ENCODE peak calls at places on chromosomes 13 and 19, in nine cellular contexts. P is pancreas; N is activated CD8-positive, alpha-beta T cell treated with anti-CD3 and anti-CD28 coated beads for 36 hours; J is left colon; U is Right ventricle myocardium superior; S is WTC11; D is GM23338; A is right cardiac atrium; C is activated T-cell treated with anti-CD3 and anti-CD28 coated beads, Interleukin-2, amount 50 U/mL, for 4 hours. B is an unnamed sample.

GRCh38 chr13:70042193-70042592 is 65.4 kb upstream of the ATXN8OS start:
- ATAC-seq in P (no peak), N (no peak), J (no peak), U (no peak), S (no peak), D (no peak), A (no peak), C (no peak), B (no peak)

GRCh38 chr19:57212109-57212508 is 18.7 kb upstream of the AURKC start:
- ATAC-seq in P (no peak), N (no peak), J (no peak), U (no peak), S (no peak), D (no peak), A (no peak), C (no peak), B (no peak)

GRCh38 chr19:47187023-47187655 is 43.9 kb downstream of the BBC3 start:
- ATAC-seq in P (no peak), N (peak), J (no peak), U (no peak), S (no peak), D (no peak), A (no peak), C (peak), B (no peak)

GRCh38 chr13:29847501-29847983 is 2.9 kb downstream of the UBL3 start:
- ATAC-seq in P (no peak), N (no peak), J (no peak), U (no peak), S (no peak), D (no peak), A (no peak), C (no peak), B (no peak)

GRCh38 chr19:18699403-18700054 is 16.0 kb downstream of the CRTC1 start:
- ATAC-seq in P (no peak), N (no peak), J (peak), U (no peak), S (no peak), D (no peak), A (peak), C (no peak), B (peak)

GRCh38 chr19:12745166-12745897 is 6.3 kb upstream of the BEST2 start:
- ATAC-seq in P (no peak), N (no peak), J (no peak), U (no peak), S (no peak), D (no peak), A (no peak), C (no peak), B (peak)

GRCh38 chr13:45823583-45823982 is 28.0 kb downstream of the SIAH3 start:
- ATAC-seq in P (no peak), N (no peak), J (no peak), U (peak), S (no peak), D (no peak), A (no peak), C (no peak), B (peak)

GRCh38 chr19:20879501-20879900 is 43.5 kb upstream of the ZNF85 start:
- ATAC-seq in P (no peak), N (peak), J (no peak), U (no peak), S (no peak), D (no peak), A (no peak), C (peak), B (no peak)

GRCh38 chr19:40598121-40598917 is 2.9 kb upstream of the LTBP4 start:
- ATAC-seq in P (peak), N (peak), J (peak), U (peak), S (peak), D (peak), A (peak), C (peak), B (peak)

GRCh38 chr13:35470671-35471465 is 5.6 kb downstream of the MAB21L1 start:
- ATAC-seq in P (no peak), N (peak), J (peak), U (peak), S (peak), D (peak), A (peak), C (no peak), B (peak)

GRCh38 chr13:102011539-102011938 is 390.3 kb downstream of the FGF14 start:
- ATAC-seq in P (no peak), N (no peak), J (no peak), U (peak), S (no peak), D (no peak), A (peak), C (no peak), B (no peak)

GRCh38 chr19:44207126-44207803 is 5.1 kb upstream of the ZNF227 start:
- ATAC-seq in P (peak), N (peak), J (peak), U (peak), S (peak), D (peak), A (peak), C (peak), B (peak)

GRCh38 chr13:113875429-113875815 is 11.5 kb upstream of the GAS6 start:
- ATAC-seq in P (no peak), N (peak), J (no peak), U (no peak), S (no peak), D (no peak), A (no peak), C (no peak), B (no peak)

GRCh38 chr19:55276720-55277430 is 3.0 kb downstream of the HSPBP1 start:
- ATAC-seq in P (no peak), N (no peak), J (peak), U (no peak), S (no peak), D (no peak), A (no peak), C (no peak), B (peak)

GRCh38 chr13:111537115-111537728 is 216.8 kb downstream of the TEX29 start:
- ATAC-seq in P (no peak), N (no peak), J (no peak), U (no peak), S (no peak), D (no peak), A (no peak), C (no peak), B (no peak)

GRCh38 chr13:99313473-99313872 is 6.3 kb upstream of the GPR183 start:
- ATAC-seq in P (no peak), N (no peak), J (peak), U (no peak), S (peak), D (peak), A (peak), C (no peak), B (no peak)

B was measured in esophagus mucosa.